ENCODE peak calls at places on chromosomes 7 and 10, in ten cellular contexts. I, J, O, D, C, M, H, X, U and E are unnamed samples. For H3K9me3, the result is how much of the 10 kb centered on the place peaks cover.

GRCh38 chr10:127338391-127339108 is 142.2 kb upstream of the INSYN2A start:
- DNase-seq in I (no peak), J (no peak), O (no peak), D (no peak), C (no peak), M (no peak), H (no peak), X (no peak), U (no peak), E (no peak)

GRCh38 chr7:44290250-44290616 is 35.2 kb downstream of the CAMK2B start:
- DNase-seq in I (no peak), J (peak), O (no peak), D (no peak), C (no peak), M (peak), H (no peak), X (peak), U (peak), E (no peak)

GRCh38 chr10:96960872-96961271 is 128.8 kb downstream of the LCOR start:
- DNase-seq in I (no peak), J (no peak), O (no peak), D (no peak), C (no peak), M (no peak), H (no peak), X (no peak), U (no peak), E (no peak)

GRCh38 chr10:6445671-6446278 is 134.3 kb downstream of the PRKCQ start:
- DNase-seq in I (peak), J (peak), O (peak), D (peak), C (peak), M (no peak), H (peak), X (no peak), U (peak), E (peak)

GRCh38 chr7:30020535-30020934 is 6.0 kb downstream of the FKBP14 start:
- DNase-seq in I (no peak), J (no peak), O (no peak), D (no peak), C (no peak), M (no peak), H (no peak), X (no peak), U (no peak), E (no peak)

GRCh38 chr10:132677096-132677904 is 108.6 kb downstream of the NKX6-2 start:
- DNase-seq in I (no peak), J (peak), O (no peak), D (no peak), C (no peak), M (peak), H (peak), X (peak), U (no peak), E (no peak)

GRCh38 chr10:107814865-107815487 is 650.5 kb upstream of the SORCS1 start:
- DNase-seq in I (no peak), J (peak), O (peak), D (no peak), C (peak), M (no peak), H (peak), X (no peak), U (peak), E (no peak)

GRCh38 chr10:8334631-8335030 is 280.1 kb downstream of the GATA3 start:
- DNase-seq in I (no peak), J (no peak), O (no peak), D (no peak), C (no peak), M (no peak), H (no peak), X (no peak), U (no peak), E (no peak)

GRCh38 chr7:105268511-105269392 is 120.0 kb downstream of the SRPK2 start:
- DNase-seq in I (no peak), J (no peak), O (peak), D (no peak), C (peak), M (no peak), H (no peak), X (no peak), U (no peak), E (no peak)

GRCh38 chr7:76333388-76334101 is 25.2 kb downstream of the YWHAG start:
- DNase-seq in I (no peak), J (peak), O (no peak), D (no peak), C (no peak), M (peak), H (peak), X (peak), U (peak), E (no peak)

GRCh38 chr10:70528726-70529362 is 50.3 kb downstream of the PALD1 start:
- DNase-seq in I (no peak), J (no peak), O (peak), D (no peak), C (peak), M (no peak), H (no peak), X (peak), U (no peak), E (no peak)

GRCh38 chr10:100734295-100735086 is 10.9 kb upstream of the PAX2 start:
- DNase-seq in I (no peak), J (no peak), O (no peak), D (no peak), C (no peak), M (peak), H (no peak), X (no peak), U (no peak), E (no peak)

GRCh38 chr10:77793831-77794230 is 132.7 kb downstream of the DLG5 start:
- DNase-seq in I (no peak), J (no peak), O (no peak), D (no peak), C (no peak), M (no peak), H (no peak), X (peak), U (no peak), E (no peak)

GRCh38 chr7:99235925-99236324 is 28.0 kb upstream of the KPNA7 start:
- DNase-seq in I (no peak), J (no peak), O (no peak), D (no peak), C (no peak), M (no peak), H (no peak), X (no peak), U (no peak), E (no peak)

GRCh38 chr10:126016156-126016805 is 119.9 kb downstream of the FANK1 start:
- DNase-seq in I (no peak), J (no peak), O (no peak), D (no peak), C (peak), M (no peak), H (no peak), X (no peak), U (no peak), E (no peak)

GRCh38 chr10:101560293-101561067 is 27.6 kb downstream of the POLL start:
- DNase-seq in I (no peak), J (peak), O (no peak), D (no peak), C (no peak), M (no peak), H (no peak), X (no peak), U (peak), E (no peak)

GRCh38 chr7:86130268-86130667 is 513.4 kb upstream of the GRM3 start:
- DNase-seq in I (no peak), J (no peak), O (no peak), D (no peak), C (no peak), M (no peak), H (no peak), X (no peak), U (no peak), E (no peak)

GRCh38 chr10:60573342-60573741 is 183.7 kb upstream of the ANK3 start:
- DNase-seq in I (no peak), J (no peak), O (no peak), D (no peak), C (no peak), M (no peak), H (no peak), X (no peak), U (no peak), E (no peak)

GRCh38 chr10:9670911-9671310 is 1346.8 kb upstream of the CELF2 start:
- DNase-seq in I (no peak), J (no peak), O (no peak), D (no peak), C (no peak), M (no peak), H (no peak), X (no peak), U (no peak), E (no peak)
- H3K9me3 ChIP-seq in I (under half), J (under half), O (under half), D (under half), C (under half), M (under half), H (under half), X (under half), U (under half), E (under half)

GRCh38 chr7:256981-257646 is 32.9 kb upstream of the FOXL3 start:
- DNase-seq in I (no peak), J (no peak), O (no peak), D (no peak), C (no peak), M (peak), H (peak), X (peak), U (no peak), E (no peak)

GRCh38 chr7:254337-255037 is 35.5 kb upstream of the FOXL3 start:
- DNase-seq in I (no peak), J (no peak), O (no peak), D (no peak), C (no peak), M (no peak), H (peak), X (peak), U (no peak), E (no peak)

GRCh38 chr7:256461-256940 is 33.5 kb upstream of the FOXL3 start:
- DNase-seq in I (no peak), J (no peak), O (no peak), D (no peak), C (no peak), M (peak), H (peak), X (peak), U (no peak), E (no peak)

GRCh38 chr7:255038-255435 is 34.9 kb upstream of the FOXL3 start:
- DNase-seq in I (no peak), J (no peak), O (no peak), D (no peak), C (no peak), M (no peak), H (peak), X (peak), U (no peak), E (no peak)

GRCh38 chr7:255721-256361 is 34.1 kb upstream of the FOXL3 start:
- DNase-seq in I (no peak), J (no peak), O (no peak), D (no peak), C (no peak), M (no peak), H (peak), X (peak), U (no peak), E (no peak)
- H3K9me3 ChIP-seq in I (under half), J (under half), O (under half), D (under half), C (under half), M (under half), H (under half), X (under half), U (under half), E (under half)

GRCh38 chr10:76488602-76489001 is 1057.2 kb downstream of the LRMDA start:
- DNase-seq in I (no peak), J (no peak), O (no peak), D (no peak), C (no peak), M (no peak), H (no peak), X (no peak), U (no peak), E (no peak)
- H3K9me3 ChIP-seq in I (under half), J (under half), O (under half), D (under half), C (under half), M (under half), H (under half), X (under half), U (under half), E (under half)

GRCh38 chr10:118664321-118664720 is 68.9 kb upstream of the PRLHR start:
- DNase-seq in I (no peak), J (no peak), O (no peak), D (no peak), C (no peak), M (no peak), H (no peak), X (no peak), U (no peak), E (no peak)
- H3K9me3 ChIP-seq in I (under half), J (under half), O (under half), D (under half), C (under half), M (under half), H (under half), X (under half), U (under half), E (under half)